ENCODE peak calls at places on chromosomes 12 and 14, in eight cellular contexts. One of them, this sample, is unnamed.

GRCh38 chr12:101948365-101948764 is 71.0 kb downstream of the DRAM1 start:
- DNase-seq in WERI-Rb-1: no peak
- DNase-seq in Panc1: no peak
- DNase-seq in mammary epithelial cell: no peak
- DNase-seq in pancreas: no peak
- DNase-seq in dorsolateral prefrontal cortex: no peak
- DNase-seq in heart left ventricle: no peak
- DNase-seq in breast epithelium: no peak
- DNase-seq in this sample: no peak

GRCh38 chr12:88325828-88326214 is 183.7 kb downstream of the TMTC3 start:
- DNase-seq in WERI-Rb-1: no peak
- DNase-seq in Panc1: no peak
- DNase-seq in mammary epithelial cell: no peak
- DNase-seq in pancreas: no peak
- DNase-seq in dorsolateral prefrontal cortex: no peak
- DNase-seq in heart left ventricle: no peak
- DNase-seq in breast epithelium: no peak
- DNase-seq in this sample: no peak

GRCh38 chr14:98093111-98093510 is 1178.9 kb downstream of the BCL11B start:
- DNase-seq in WERI-Rb-1: no peak
- DNase-seq in Panc1: no peak
- DNase-seq in mammary epithelial cell: no peak
- DNase-seq in pancreas: no peak
- DNase-seq in dorsolateral prefrontal cortex: no peak
- DNase-seq in heart left ventricle: no peak
- DNase-seq in breast epithelium: no peak
- DNase-seq in this sample: no peak

GRCh38 chr14:35337557-35338255 is 45.5 kb downstream of the PSMA6 start:
- DNase-seq in WERI-Rb-1: no peak
- DNase-seq in Panc1: no peak
- DNase-seq in mammary epithelial cell: peak; percentile 55
- DNase-seq in pancreas: no peak
- DNase-seq in dorsolateral prefrontal cortex: no peak
- DNase-seq in heart left ventricle: no peak
- DNase-seq in breast epithelium: no peak
- DNase-seq in this sample: no peak

GRCh38 chr14:60092516-60092915 is 793 bp downstream of the PCNX4 start:
- DNase-seq in WERI-Rb-1: no peak
- DNase-seq in Panc1: no peak
- DNase-seq in mammary epithelial cell: no peak
- DNase-seq in pancreas: no peak
- DNase-seq in dorsolateral prefrontal cortex: no peak
- DNase-seq in heart left ventricle: no peak
- DNase-seq in breast epithelium: no peak
- DNase-seq in this sample: no peak

GRCh38 chr12:49644620-49644994 is 21.2 kb downstream of the PRPF40B start:
- DNase-seq in WERI-Rb-1: peak; percentile 77
- DNase-seq in Panc1: no peak
- DNase-seq in mammary epithelial cell: peak; percentile 51
- DNase-seq in pancreas: no peak
- DNase-seq in dorsolateral prefrontal cortex: peak; percentile 86
- DNase-seq in heart left ventricle: peak; percentile 78
- DNase-seq in breast epithelium: peak; percentile 78
- DNase-seq in this sample: peak; percentile 86

GRCh38 chr12:32906407-32907165 is 10.0 kb upstream of the PKP2 start:
- DNase-seq in WERI-Rb-1: no peak
- DNase-seq in Panc1: no peak
- DNase-seq in mammary epithelial cell: no peak
- DNase-seq in pancreas: no peak
- DNase-seq in dorsolateral prefrontal cortex: no peak
- DNase-seq in heart left ventricle: no peak
- DNase-seq in breast epithelium: no peak
- DNase-seq in this sample: no peak

GRCh38 chr14:92560106-92560865 is 46.7 kb downstream of the RIN3 start:
- DNase-seq in WERI-Rb-1: peak; percentile 21
- DNase-seq in Panc1: no peak
- DNase-seq in mammary epithelial cell: no peak
- DNase-seq in pancreas: no peak
- DNase-seq in dorsolateral prefrontal cortex: no peak
- DNase-seq in heart left ventricle: no peak
- DNase-seq in breast epithelium: no peak
- DNase-seq in this sample: no peak

GRCh38 chr12:80780746-80781145 is 64.0 kb downstream of the MYF5 start:
- DNase-seq in WERI-Rb-1: no peak
- DNase-seq in Panc1: no peak
- DNase-seq in mammary epithelial cell: no peak
- DNase-seq in pancreas: no peak
- DNase-seq in dorsolateral prefrontal cortex: no peak
- DNase-seq in heart left ventricle: no peak
- DNase-seq in breast epithelium: no peak
- DNase-seq in this sample: no peak

GRCh38 chr14:18688346-18688745 is 87.4 kb downstream of the OR11H12 start:
- DNase-seq in WERI-Rb-1: no peak
- DNase-seq in Panc1: no peak
- DNase-seq in mammary epithelial cell: no peak
- DNase-seq in pancreas: no peak
- DNase-seq in dorsolateral prefrontal cortex: no peak
- DNase-seq in heart left ventricle: no peak
- DNase-seq in breast epithelium: no peak
- DNase-seq in this sample: no peak

GRCh38 chr12:6116481-6117021 is 7.9 kb downstream of the VWF start:
- DNase-seq in WERI-Rb-1: no peak
- DNase-seq in Panc1: no peak
- DNase-seq in mammary epithelial cell: no peak
- DNase-seq in pancreas: no peak
- DNase-seq in dorsolateral prefrontal cortex: no peak
- DNase-seq in heart left ventricle: peak; percentile 69
- DNase-seq in breast epithelium: no peak
- DNase-seq in this sample: no peak

GRCh38 chr14:39266871-39267591 is 33.3 kb downstream of the MIA2 start:
- DNase-seq in WERI-Rb-1: peak; percentile 84
- DNase-seq in Panc1: no peak
- DNase-seq in mammary epithelial cell: peak; percentile 88
- DNase-seq in pancreas: peak; percentile 91
- DNase-seq in dorsolateral prefrontal cortex: peak; percentile 79
- DNase-seq in heart left ventricle: peak; percentile 89
- DNase-seq in breast epithelium: peak; percentile 65
- DNase-seq in this sample: peak; percentile 80

GRCh38 chr14:90773196-90773486 is 43.1 kb downstream of the TTC7B start:
- DNase-seq in WERI-Rb-1: no peak
- DNase-seq in Panc1: no peak
- DNase-seq in mammary epithelial cell: no peak
- DNase-seq in pancreas: no peak
- DNase-seq in dorsolateral prefrontal cortex: no peak
- DNase-seq in heart left ventricle: no peak
- DNase-seq in breast epithelium: no peak
- DNase-seq in this sample: no peak

GRCh38 chr14:76324133-76324532 is 51.8 kb upstream of the ESRRB start:
- DNase-seq in WERI-Rb-1: no peak
- DNase-seq in Panc1: no peak
- DNase-seq in mammary epithelial cell: no peak
- DNase-seq in pancreas: no peak
- DNase-seq in dorsolateral prefrontal cortex: no peak
- DNase-seq in heart left ventricle: no peak
- DNase-seq in breast epithelium: no peak
- DNase-seq in this sample: no peak

GRCh38 chr14:99122521-99123125 is 149.4 kb downstream of the BCL11B start:
- DNase-seq in WERI-Rb-1: no peak
- DNase-seq in Panc1: no peak
- DNase-seq in mammary epithelial cell: no peak
- DNase-seq in pancreas: peak; percentile 8
- DNase-seq in dorsolateral prefrontal cortex: no peak
- DNase-seq in heart left ventricle: no peak
- DNase-seq in breast epithelium: no peak
- DNase-seq in this sample: peak; percentile 21

GRCh38 chr12:50633950-50634349 is 129.2 kb downstream of the DIP2B start:
- DNase-seq in WERI-Rb-1: no peak
- DNase-seq in Panc1: no peak
- DNase-seq in mammary epithelial cell: no peak
- DNase-seq in pancreas: no peak
- DNase-seq in dorsolateral prefrontal cortex: no peak
- DNase-seq in heart left ventricle: no peak
- DNase-seq in breast epithelium: no peak
- DNase-seq in this sample: no peak

GRCh38 chr12:48795550-48796455 is 6.9 kb upstream of the ADCY6 start:
- DNase-seq in WERI-Rb-1: peak; percentile 67
- DNase-seq in Panc1: peak; percentile 79
- DNase-seq in mammary epithelial cell: peak; percentile 69
- DNase-seq in pancreas: peak; percentile 5
- DNase-seq in dorsolateral prefrontal cortex: peak; percentile 71
- DNase-seq in heart left ventricle: peak; percentile 63
- DNase-seq in breast epithelium: peak; percentile 64
- DNase-seq in this sample: peak; percentile 89

GRCh38 chr12:126219654-126220279 is 1154.5 kb downstream of the AACS start:
- DNase-seq in WERI-Rb-1: no peak
- DNase-seq in Panc1: no peak
- DNase-seq in mammary epithelial cell: no peak
- DNase-seq in pancreas: no peak
- DNase-seq in dorsolateral prefrontal cortex: no peak
- DNase-seq in heart left ventricle: no peak
- DNase-seq in breast epithelium: no peak
- DNase-seq in this sample: no peak

GRCh38 chr12:19491863-19492262 is 52.6 kb downstream of the AEBP2 start:
- DNase-seq in WERI-Rb-1: no peak
- DNase-seq in Panc1: no peak
- DNase-seq in mammary epithelial cell: no peak
- DNase-seq in pancreas: no peak
- DNase-seq in dorsolateral prefrontal cortex: no peak
- DNase-seq in heart left ventricle: no peak
- DNase-seq in breast epithelium: no peak
- DNase-seq in this sample: no peak

GRCh38 chr14:91778217-91778616 is 46.3 kb upstream of the CATSPERB start:
- DNase-seq in WERI-Rb-1: no peak
- DNase-seq in Panc1: no peak
- DNase-seq in mammary epithelial cell: no peak
- DNase-seq in pancreas: no peak
- DNase-seq in dorsolateral prefrontal cortex: no peak
- DNase-seq in heart left ventricle: no peak
- DNase-seq in breast epithelium: no peak
- DNase-seq in this sample: no peak

DNA sequence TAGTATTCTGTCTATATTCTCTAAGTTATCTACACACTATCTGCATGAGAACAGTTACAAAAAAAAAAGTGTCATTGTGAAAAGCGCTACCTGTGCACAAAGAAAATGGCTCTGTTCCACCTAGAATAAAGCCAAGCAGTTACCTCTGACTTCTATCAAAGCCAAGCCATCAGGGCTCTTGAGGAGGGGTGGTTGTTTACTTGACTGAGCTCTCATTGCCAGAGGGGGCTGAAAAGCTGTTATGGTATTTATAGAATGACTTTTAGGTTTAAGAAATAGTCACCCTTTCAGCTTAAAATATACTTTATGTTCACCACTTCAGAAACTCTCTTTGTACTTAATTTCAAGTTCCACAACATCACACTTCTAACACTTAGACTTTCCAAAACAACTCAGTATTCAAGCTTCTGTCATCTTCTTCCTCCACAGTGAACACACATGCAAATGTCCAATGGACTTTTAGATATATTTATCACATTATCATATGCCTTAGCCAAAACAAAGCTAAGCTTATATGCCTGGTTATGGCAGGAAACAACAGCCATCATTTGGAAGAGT is 7.5 kb downstream of the ITPR2 start:
- DNase-seq in WERI-Rb-1: no peak
- DNase-seq in Panc1: no peak
- DNase-seq in mammary epithelial cell: no peak
- DNase-seq in pancreas: no peak
- DNase-seq in dorsolateral prefrontal cortex: no peak
- DNase-seq in heart left ventricle: no peak
- DNase-seq in breast epithelium: no peak
- DNase-seq in this sample: no peak
- H3K4me3 ChIP-seq in WERI-Rb-1: no peak overlapping the region
- H3K4me3 ChIP-seq in Panc1: no peak overlapping the region
- H3K4me3 ChIP-seq in mammary epithelial cell: no peak overlapping the region
- H3K4me3 ChIP-seq in pancreas: no peak overlapping the region
- H3K4me3 ChIP-seq in dorsolateral prefrontal cortex: no peak overlapping the region
- H3K4me3 ChIP-seq in heart left ventricle: no peak overlapping the region
- H3K4me3 ChIP-seq in breast epithelium: no peak overlapping the region
- H3K4me3 ChIP-seq in this sample: no peak overlapping the region

GRCh38 chr12:68280240-68280639 is 26.8 kb upstream of the IL22 start:
- DNase-seq in WERI-Rb-1: peak; percentile 52
- DNase-seq in Panc1: no peak
- DNase-seq in mammary epithelial cell: no peak
- DNase-seq in pancreas: no peak
- DNase-seq in dorsolateral prefrontal cortex: no peak
- DNase-seq in heart left ventricle: no peak
- DNase-seq in breast epithelium: no peak
- DNase-seq in this sample: no peak
- TF ChIP-seq CTCF in WERI-Rb-1: no peak
- TF ChIP-seq CTCF in Panc1: no peak
- TF ChIP-seq CTCF in mammary epithelial cell: no peak
- TF ChIP-seq CTCF in pancreas: no peak
- TF ChIP-seq CTCF in dorsolateral prefrontal cortex: no peak
- TF ChIP-seq CTCF in heart left ventricle: no peak
- TF ChIP-seq CTCF in breast epithelium: no peak
- TF ChIP-seq CTCF in this sample: no peak

GRCh38 chr14:63852271-63852816 is 460 bp upstream of the SYNE2 start:
- DNase-seq in WERI-Rb-1: no peak
- DNase-seq in Panc1: no peak
- DNase-seq in mammary epithelial cell: no peak
- DNase-seq in pancreas: no peak
- DNase-seq in dorsolateral prefrontal cortex: no peak
- DNase-seq in heart left ventricle: no peak
- DNase-seq in breast epithelium: no peak
- DNase-seq in this sample: no peak
- H3K4me3 ChIP-seq in WERI-Rb-1: peak overlapping the region; percentile 84
- H3K4me3 ChIP-seq in Panc1: peak overlapping the region; percentile 80
- H3K4me3 ChIP-seq in mammary epithelial cell: peak overlapping the region; percentile 58
- H3K4me3 ChIP-seq in pancreas: peak overlapping the region; percentile 80
- H3K4me3 ChIP-seq in dorsolateral prefrontal cortex: peak overlapping the region; percentile 71
- H3K4me3 ChIP-seq in heart left ventricle: peak overlapping the region; percentile 80
- H3K4me3 ChIP-seq in breast epithelium: peak overlapping the region; percentile 67
- H3K4me3 ChIP-seq in this sample: peak overlapping the region; percentile 56

DNA sequence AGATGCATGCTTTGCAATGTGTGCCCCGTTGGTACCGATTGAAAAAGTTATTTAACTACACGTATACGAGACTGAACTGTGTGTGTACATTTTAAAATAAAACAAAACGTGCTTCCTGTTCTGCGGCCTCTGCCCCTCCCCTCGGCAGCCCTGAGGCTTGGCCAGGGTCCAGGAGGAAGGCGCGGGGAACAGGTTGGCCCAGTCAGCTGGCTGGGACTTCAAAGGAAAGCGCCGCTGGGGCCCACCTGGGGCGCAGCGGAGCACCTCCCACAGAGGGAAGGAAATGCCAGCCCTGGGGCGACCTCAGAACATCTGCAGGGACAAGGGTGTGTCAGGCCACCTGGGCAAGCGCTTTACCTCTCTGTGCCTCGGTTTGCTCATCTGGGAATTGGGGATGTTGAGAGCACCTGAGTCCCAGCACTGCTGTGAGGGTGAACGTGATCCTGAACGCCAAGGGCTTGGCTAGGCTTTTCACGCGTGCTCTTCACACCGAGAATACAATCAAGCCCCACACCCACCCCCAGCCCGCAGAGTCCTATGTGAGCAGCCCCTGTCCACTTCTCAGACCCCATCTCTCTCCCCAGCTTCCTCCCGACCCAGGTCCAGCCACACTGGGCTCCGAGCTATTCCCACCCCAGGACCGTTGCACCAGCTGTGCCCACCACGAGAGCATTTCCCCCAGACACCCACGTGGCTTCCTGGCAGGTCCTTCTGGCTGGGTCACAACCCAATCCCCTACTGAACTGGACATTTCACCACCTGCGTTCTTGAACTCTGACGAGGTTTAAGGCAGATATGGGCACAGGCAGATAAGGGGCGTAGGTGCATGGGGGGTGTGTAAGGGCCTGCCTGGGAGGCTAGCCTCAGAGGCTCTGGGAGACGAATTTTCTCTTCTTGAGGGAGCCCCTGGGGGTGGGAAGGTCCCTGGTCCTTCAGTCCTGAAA is 41.9 kb upstream of the NCOR2 start:
- DNase-seq in WERI-Rb-1: no peak
- DNase-seq in Panc1: no peak
- DNase-seq in mammary epithelial cell: peak; percentile 82
- DNase-seq in pancreas: peak; percentile 99
- DNase-seq in dorsolateral prefrontal cortex: no peak
- DNase-seq in heart left ventricle: peak; percentile 80
- DNase-seq in breast epithelium: peak; percentile 91
- DNase-seq in this sample: no peak
- TF ChIP-seq CTCF in WERI-Rb-1: no peak
- TF ChIP-seq CTCF in Panc1: no peak
- TF ChIP-seq CTCF in mammary epithelial cell: no peak
- TF ChIP-seq CTCF in pancreas: no peak
- TF ChIP-seq CTCF in dorsolateral prefrontal cortex: no peak
- TF ChIP-seq CTCF in heart left ventricle: no peak
- TF ChIP-seq CTCF in breast epithelium: no peak
- TF ChIP-seq CTCF in this sample: no peak